ENCODE peak calls at places on chromosomes 5 and 9, in four cellular contexts. One of them, this sample, is unnamed.

GRCh38 chr9:88378317-88378716 is 9.9 kb upstream of the SPIN1 start:
- ATAC-seq in upper lobe of right lung: no peak
- ATAC-seq in A549: peak
- ATAC-seq in omental fat pad: no peak
- ATAC-seq in this sample: no peak

GRCh38 chr5:56525117-56525516 is 290.2 kb upstream of the MAP3K1 start:
- ATAC-seq in upper lobe of right lung: no peak
- ATAC-seq in A549: no peak
- ATAC-seq in omental fat pad: no peak
- ATAC-seq in this sample: peak

GRCh38 chr9:119184265-119184936 is 184.8 kb downstream of the BRINP1 start:
- ATAC-seq in upper lobe of right lung: no peak
- ATAC-seq in A549: no peak
- ATAC-seq in omental fat pad: no peak
- ATAC-seq in this sample: no peak

GRCh38 chr5:113371788-113372196 is 63.0 kb downstream of the TSSK1B start:
- ATAC-seq in upper lobe of right lung: no peak
- ATAC-seq in A549: no peak
- ATAC-seq in omental fat pad: no peak
- ATAC-seq in this sample: no peak

GRCh38 chr5:2102821-2103776 is 220.4 kb upstream of the IRX4 start:
- ATAC-seq in upper lobe of right lung: no peak
- ATAC-seq in A549: no peak
- ATAC-seq in omental fat pad: no peak
- ATAC-seq in this sample: no peak

GRCh38 chr9:87855061-87855460 is 27.6 kb upstream of the SPATA31E1 start:
- ATAC-seq in upper lobe of right lung: no peak
- ATAC-seq in A549: no peak
- ATAC-seq in omental fat pad: no peak
- ATAC-seq in this sample: no peak

GRCh38 chr9:69546265-69546664 is 125.9 kb downstream of the APBA1 start:
- ATAC-seq in upper lobe of right lung: peak
- ATAC-seq in A549: peak
- ATAC-seq in omental fat pad: no peak
- ATAC-seq in this sample: peak

GRCh38 chr5:143065185-143065584 is 295.0 kb downstream of the ARHGAP26 start:
- ATAC-seq in upper lobe of right lung: peak
- ATAC-seq in A549: no peak
- ATAC-seq in omental fat pad: peak
- ATAC-seq in this sample: no peak

GRCh38 chr5:148427370-148428042 is 43.7 kb downstream of the FBXO38 start:
- ATAC-seq in upper lobe of right lung: peak
- ATAC-seq in A549: no peak
- ATAC-seq in omental fat pad: no peak
- ATAC-seq in this sample: no peak

GRCh38 chr9:100111235-100111634 is 12.2 kb downstream of the INVS start:
- ATAC-seq in upper lobe of right lung: peak
- ATAC-seq in A549: peak
- ATAC-seq in omental fat pad: peak
- ATAC-seq in this sample: peak

GRCh38 chr5:55218966-55219365 is 8.1 kb downstream of the MCIDAS start:
- ATAC-seq in upper lobe of right lung: peak
- ATAC-seq in A549: no peak
- ATAC-seq in omental fat pad: no peak
- ATAC-seq in this sample: no peak

GRCh38 chr5:160923927-160924705 is 72.1 kb upstream of the ATP10B start:
- ATAC-seq in upper lobe of right lung: peak
- ATAC-seq in A549: no peak
- ATAC-seq in omental fat pad: no peak
- ATAC-seq in this sample: no peak

GRCh38 chr9:136572003-136572595 is 26.3 kb upstream of the NOTCH1 start:
- ATAC-seq in upper lobe of right lung: peak
- ATAC-seq in A549: peak
- ATAC-seq in omental fat pad: no peak
- ATAC-seq in this sample: peak

GRCh38 chr5:84393969-84394368 is 9.3 kb upstream of the EDIL3 start:
- ATAC-seq in upper lobe of right lung: no peak
- ATAC-seq in A549: peak
- ATAC-seq in omental fat pad: no peak
- ATAC-seq in this sample: peak

GRCh38 chr9:112831281-112831851 is 59.3 kb downstream of the SLC46A2 start:
- ATAC-seq in upper lobe of right lung: peak
- ATAC-seq in A549: no peak
- ATAC-seq in omental fat pad: no peak
- ATAC-seq in this sample: no peak

GRCh38 chr5:176414704-176415103 is 1.6 kb downstream of the CLTB start:
- ATAC-seq in upper lobe of right lung: no peak
- ATAC-seq in A549: no peak
- ATAC-seq in omental fat pad: no peak
- ATAC-seq in this sample: no peak

GRCh38 chr9:110130791-110131416 is 77.1 kb downstream of the C9orf152 start:
- ATAC-seq in upper lobe of right lung: no peak
- ATAC-seq in A549: no peak
- ATAC-seq in omental fat pad: no peak
- ATAC-seq in this sample: no peak

GRCh38 chr5:54985301-54986268 is at the start of gene ESM1:
- ATAC-seq in upper lobe of right lung: peak
- ATAC-seq in A549: peak
- ATAC-seq in omental fat pad: no peak
- ATAC-seq in this sample: peak

GRCh38 chr9:93820667-93821306 is 134.4 kb downstream of the BARX1 start:
- ATAC-seq in upper lobe of right lung: no peak
- ATAC-seq in A549: peak
- ATAC-seq in omental fat pad: no peak
- ATAC-seq in this sample: no peak

GRCh38 chr5:35598707-35599370 is 18.8 kb upstream of the SPEF2 start:
- ATAC-seq in upper lobe of right lung: peak
- ATAC-seq in A549: peak
- ATAC-seq in omental fat pad: no peak
- ATAC-seq in this sample: peak

GRCh38 chr9:17003576-17004240 is 131.1 kb upstream of the CNTLN start:
- ATAC-seq in upper lobe of right lung: no peak
- ATAC-seq in A549: no peak
- ATAC-seq in omental fat pad: no peak
- ATAC-seq in this sample: peak

GRCh38 chr9:93164085-93164484 is 19.9 kb upstream of the WNK2 start:
- ATAC-seq in upper lobe of right lung: no peak
- ATAC-seq in A549: no peak
- ATAC-seq in omental fat pad: no peak
- ATAC-seq in this sample: no peak

GRCh38 chr5:142743677-142744441 is 26.3 kb upstream of the ARHGAP26 start:
- ATAC-seq in upper lobe of right lung: no peak
- ATAC-seq in A549: no peak
- ATAC-seq in omental fat pad: peak
- ATAC-seq in this sample: peak

GRCh38 chr9:4904322-4905134 is 80.5 kb upstream of the JAK2 start:
- ATAC-seq in upper lobe of right lung: no peak
- ATAC-seq in A549: peak
- ATAC-seq in omental fat pad: no peak
- ATAC-seq in this sample: no peak

GRCh38 chr9:5191983-5192382 is 6.5 kb upstream of the INSL6 start:
- ATAC-seq in upper lobe of right lung: no peak
- ATAC-seq in A549: no peak
- ATAC-seq in omental fat pad: no peak
- ATAC-seq in this sample: no peak

GRCh38 chr5:43039468-43040286 is 442 bp downstream of the ANXA2R start:
- ATAC-seq in upper lobe of right lung: peak
- ATAC-seq in A549: peak
- ATAC-seq in omental fat pad: peak
- ATAC-seq in this sample: peak

GRCh38 chr9:127873886-127874285 is 3.6 kb downstream of the AK1 start:
- ATAC-seq in upper lobe of right lung: peak
- ATAC-seq in A549: no peak
- ATAC-seq in omental fat pad: peak
- ATAC-seq in this sample: peak

GRCh38 chr5:31854181-31854624 is 215.3 kb downstream of the PDZD2 start:
- ATAC-seq in upper lobe of right lung: peak
- ATAC-seq in A549: no peak
- ATAC-seq in omental fat pad: peak
- ATAC-seq in this sample: no peak

GRCh38 chr5:54273715-54274114 is 36.7 kb downstream of the ARL15 start:
- ATAC-seq in upper lobe of right lung: no peak
- ATAC-seq in A549: no peak
- ATAC-seq in omental fat pad: no peak
- ATAC-seq in this sample: no peak

GRCh38 chr5:79074641-79075040 is 5.1 kb downstream of the BHMT2 start:
- ATAC-seq in upper lobe of right lung: no peak
- ATAC-seq in A549: no peak
- ATAC-seq in omental fat pad: no peak
- ATAC-seq in this sample: peak

GRCh38 chr5:2167671-2168070 is 284.9 kb upstream of the IRX4 start:
- ATAC-seq in upper lobe of right lung: no peak
- ATAC-seq in A549: no peak
- ATAC-seq in omental fat pad: no peak
- ATAC-seq in this sample: no peak

GRCh38 chr9:84170521-84171141 is 169.9 kb downstream of the SLC28A3 start:
- ATAC-seq in upper lobe of right lung: peak
- ATAC-seq in A549: peak
- ATAC-seq in omental fat pad: no peak
- ATAC-seq in this sample: peak

GRCh38 chr5:72871358-72872024 is 55.0 kb downstream of the TNPO1 start:
- ATAC-seq in upper lobe of right lung: no peak
- ATAC-seq in A549: peak
- ATAC-seq in omental fat pad: no peak
- ATAC-seq in this sample: peak

GRCh38 chr9:69980041-69980440 is 63.6 kb upstream of the MAMDC2 start:
- ATAC-seq in upper lobe of right lung: no peak
- ATAC-seq in A549: no peak
- ATAC-seq in omental fat pad: no peak
- ATAC-seq in this sample: no peak

GRCh38 chr5:157290981-157291711 is 25.2 kb downstream of the CYFIP2 start:
- ATAC-seq in upper lobe of right lung: peak
- ATAC-seq in A549: peak
- ATAC-seq in omental fat pad: no peak
- ATAC-seq in this sample: no peak

GRCh38 chr5:95620030-95620869 is at the start of gene GPR150:
- ATAC-seq in upper lobe of right lung: peak
- ATAC-seq in A549: peak
- ATAC-seq in omental fat pad: peak
- ATAC-seq in this sample: peak

GRCh38 chr5:141735823-141736222 is 53.8 kb upstream of the ARAP3 start:
- ATAC-seq in upper lobe of right lung: no peak
- ATAC-seq in A549: no peak
- ATAC-seq in omental fat pad: no peak
- ATAC-seq in this sample: no peak

GRCh38 chr9:133517711-133518110 is 7.0 kb downstream of the MYMK start:
- ATAC-seq in upper lobe of right lung: no peak
- ATAC-seq in A549: no peak
- ATAC-seq in omental fat pad: no peak
- ATAC-seq in this sample: no peak